ENCODE peak calls at places on chromosome 11, in ten cellular contexts. K is psoas muscle, E is GM23248, C is left lung, L is stomach, N is lower lobe of right lung, D is tibial nerve, S is neuronal stem cell, A is body of pancreas, T is dorsolateral prefrontal cortex. Z is an unnamed sample. For H3K27me3, the result is how much of the 10 kb centered on the place peaks cover.

GRCh38 chr11:62560566-62561103 is 13.1 kb downstream of the EEF1G start:
- DNase-seq in K (peak), E (peak), C (no peak), L (peak), N (peak), D (peak), S (peak), A (peak), T (peak), Z (peak)

GRCh38 chr11:76315182-76315853 is 65.6 kb downstream of the THAP12 start:
- DNase-seq in K (no peak), E (no peak), C (no peak), L (no peak), N (peak), D (no peak), S (no peak), A (no peak), T (no peak), Z (no peak)

GRCh38 chr11:68262544-68262827 is 9.3 kb downstream of the C11orf24 start:
- DNase-seq in K (no peak), E (no peak), C (no peak), L (no peak), N (no peak), D (no peak), S (no peak), A (no peak), T (no peak), Z (no peak)

GRCh38 chr11:40316171-40316570 is 1143.3 kb downstream of the LRRC4C start:
- DNase-seq in K (no peak), E (no peak), C (no peak), L (no peak), N (no peak), D (no peak), S (no peak), A (no peak), T (no peak), Z (no peak)

GRCh38 chr11:120556841-120557240 is 45.3 kb downstream of the GRIK4 start:
- DNase-seq in K (no peak), E (no peak), C (no peak), L (no peak), N (peak), D (no peak), S (no peak), A (no peak), T (no peak), Z (peak)

GRCh38 chr11:42161886-42162285 is 702.4 kb upstream of the LRRC4C start:
- DNase-seq in K (no peak), E (no peak), C (no peak), L (no peak), N (no peak), D (no peak), S (no peak), A (no peak), T (no peak), Z (no peak)

GRCh38 chr11:11798586-11799438 is 43.0 kb upstream of the USP47 start:
- DNase-seq in K (peak), E (peak), C (peak), L (peak), N (peak), D (peak), S (peak), A (peak), T (peak), Z (peak)

GRCh38 chr11:73625690-73626318 is 20.6 kb upstream of the PLEKHB1 start:
- DNase-seq in K (peak), E (peak), C (no peak), L (peak), N (peak), D (peak), S (peak), A (peak), T (peak), Z (peak)

GRCh38 chr11:65108469-65109123 is 3.1 kb upstream of the TM7SF2 start:
- DNase-seq in K (no peak), E (no peak), C (no peak), L (peak), N (no peak), D (no peak), S (no peak), A (no peak), T (no peak), Z (no peak)

GRCh38 chr11:67248653-67249052 is 17.6 kb upstream of the GRK2 start:
- DNase-seq in K (peak), E (peak), C (peak), L (no peak), N (peak), D (no peak), S (no peak), A (no peak), T (no peak), Z (no peak)

GRCh38 chr11:48109046-48109666 is 107.5 kb upstream of the OR4B1 start:
- DNase-seq in K (no peak), E (peak), C (no peak), L (no peak), N (no peak), D (no peak), S (no peak), A (no peak), T (no peak), Z (peak)

GRCh38 chr11:118791015-118791960 is at the start of gene DDX6:
- DNase-seq in K (peak), E (peak), C (peak), L (peak), N (peak), D (peak), S (peak), A (peak), T (peak), Z (peak)

GRCh38 chr11:69729252-69729651 is 25.4 kb upstream of the FGF19 start:
- DNase-seq in K (no peak), E (no peak), C (no peak), L (no peak), N (no peak), D (no peak), S (no peak), A (no peak), T (no peak), Z (no peak)

GRCh38 chr11:108967571-108967970 is 302.7 kb downstream of the DDX10 start:
- DNase-seq in K (no peak), E (peak), C (no peak), L (no peak), N (no peak), D (no peak), S (no peak), A (no peak), T (peak), Z (peak)

GRCh38 chr11:36376315-36376887 is 80.3 kb downstream of the PRR5L start:
- DNase-seq in K (peak), E (peak), C (peak), L (peak), N (peak), D (no peak), S (peak), A (no peak), T (no peak), Z (no peak)

GRCh38 chr11:112837162-112837826 is 123.9 kb upstream of the NCAM1 start:
- DNase-seq in K (no peak), E (peak), C (no peak), L (peak), N (no peak), D (no peak), S (no peak), A (peak), T (peak), Z (peak)

GRCh38 chr11:104653011-104653806 is 245.1 kb downstream of the CASP12 start:
- DNase-seq in K (no peak), E (no peak), C (no peak), L (no peak), N (no peak), D (no peak), S (no peak), A (no peak), T (no peak), Z (no peak)

GRCh38 chr11:113974741-113975470 is at the start of gene HTR3A:
- DNase-seq in K (peak), E (no peak), C (peak), L (peak), N (peak), D (no peak), S (peak), A (peak), T (no peak), Z (peak)

GRCh38 chr11:126113963-126114362 is 51.3 kb upstream of the CDON start:
- DNase-seq in K (no peak), E (peak), C (no peak), L (no peak), N (no peak), D (no peak), S (no peak), A (no peak), T (no peak), Z (no peak)

GRCh38 chr11:13338437-13339069 is 61.0 kb downstream of the BMAL1 start:
- DNase-seq in K (no peak), E (peak), C (no peak), L (no peak), N (no peak), D (no peak), S (no peak), A (no peak), T (no peak), Z (no peak)

GRCh38 chr11:65452806-65453490 is 30.4 kb downstream of the NEAT1 start:
- DNase-seq in K (peak), E (peak), C (no peak), L (no peak), N (no peak), D (peak), S (no peak), A (no peak), T (no peak), Z (no peak)

GRCh38 chr11:65844231-65844872 is 10.6 kb downstream of the SNX32 start:
- DNase-seq in K (no peak), E (no peak), C (no peak), L (no peak), N (no peak), D (no peak), S (no peak), A (no peak), T (no peak), Z (no peak)

GRCh38 chr11:66720223-66720898 is 8.7 kb downstream of the SPTBN2 start:
- DNase-seq in K (peak), E (peak), C (peak), L (peak), N (peak), D (no peak), S (peak), A (peak), T (peak), Z (no peak)

GRCh38 chr11:35139883-35140282 is 912 bp downstream of the CD44 start:
- DNase-seq in K (no peak), E (peak), C (no peak), L (no peak), N (no peak), D (no peak), S (no peak), A (peak), T (no peak), Z (no peak)

GRCh38 chr11:45778341-45778740 is 26.6 kb upstream of the SLC35C1 start:
- DNase-seq in K (no peak), E (no peak), C (no peak), L (peak), N (no peak), D (no peak), S (no peak), A (no peak), T (no peak), Z (no peak)

GRCh38 chr11:14358729-14359439 is at the start of gene RRAS2:
- DNase-seq in K (peak), E (peak), C (peak), L (peak), N (peak), D (peak), S (peak), A (peak), T (peak), Z (peak)

GRCh38 chr11:134470238-134470637 is 58.2 kb upstream of the B3GAT1 start:
- DNase-seq in K (no peak), E (no peak), C (no peak), L (no peak), N (no peak), D (no peak), S (no peak), A (no peak), T (no peak), Z (no peak)
- H3K4me3 ChIP-seq in K (no peak), E (no peak), C (no peak), L (no peak), N (no peak), D (no peak), S (no peak), A (no peak), T (no peak), Z (no peak)

GRCh38 chr11:724733-725386 is 18.8 kb downstream of the EPS8L2 start:
- DNase-seq in K (no peak), E (no peak), C (no peak), L (no peak), N (no peak), D (no peak), S (no peak), A (no peak), T (no peak), Z (no peak)

GRCh38 chr11:727859-728748 is 19.2 kb upstream of the TALDO1 start:
- DNase-seq in K (peak), E (peak), C (peak), L (peak), N (peak), D (peak), S (peak), A (peak), T (peak), Z (peak)

GRCh38 chr11:727281-727701 is 20.0 kb upstream of the TALDO1 start:
- DNase-seq in K (no peak), E (peak), C (no peak), L (no peak), N (no peak), D (no peak), S (no peak), A (peak), T (no peak), Z (no peak)

GRCh38 chr11:725624-726202 is 19.7 kb downstream of the EPS8L2 start:
- DNase-seq in K (peak), E (no peak), C (no peak), L (no peak), N (no peak), D (no peak), S (no peak), A (peak), T (no peak), Z (no peak)

GRCh38 chr11:726278-726915 is 20.4 kb downstream of the EPS8L2 start:
- DNase-seq in K (peak), E (peak), C (peak), L (peak), N (peak), D (no peak), S (no peak), A (peak), T (no peak), Z (peak)
- H3K27ac ChIP-seq in K (no peak), E (peak), C (peak), L (peak), N (peak), D (peak), S (no peak), A (peak), T (no peak), Z (peak)

GRCh38 chr11:19342036-19342435 is 101.3 kb upstream of the E2F8 start:
- DNase-seq in K (no peak), E (no peak), C (no peak), L (no peak), N (no peak), D (no peak), S (no peak), A (no peak), T (no peak), Z (no peak)
- H3K27me3 ChIP-seq in K (under half), E (under half), C (half or more), L (under half), N (under half), D (under half), S (half or more), A (under half), T (under half), Z (half or more)

GRCh38 chr11:57728829-57729228 is 12.5 kb upstream of the SELENOH start:
- DNase-seq in K (no peak), E (no peak), C (no peak), L (no peak), N (no peak), D (no peak), S (no peak), A (no peak), T (no peak), Z (no peak)

GRCh38 chr11:57732661-57733060 is 8.6 kb upstream of the SELENOH start:
- DNase-seq in K (no peak), E (no peak), C (no peak), L (no peak), N (no peak), D (no peak), S (no peak), A (no peak), T (no peak), Z (no peak)

GRCh38 chr11:57727185-57727584 is 14.1 kb upstream of the SELENOH start:
- DNase-seq in K (no peak), E (peak), C (no peak), L (no peak), N (no peak), D (no peak), S (no peak), A (no peak), T (no peak), Z (no peak)

GRCh38 chr11:57729479-57729878 is 11.8 kb upstream of the SELENOH start:
- DNase-seq in K (no peak), E (no peak), C (no peak), L (no peak), N (no peak), D (no peak), S (no peak), A (no peak), T (no peak), Z (no peak)
- H3K4me3 ChIP-seq in K (no peak), E (no peak), C (no peak), L (no peak), N (no peak), D (no peak), S (no peak), A (no peak), T (no peak), Z (no peak)

GRCh38 chr11:117219995-117220394 is 11.9 kb downstream of the PCSK7 start:
- DNase-seq in K (no peak), E (no peak), C (no peak), L (no peak), N (no peak), D (no peak), S (no peak), A (no peak), T (no peak), Z (no peak)
- H3K27ac ChIP-seq in K (peak), E (no peak), C (no peak), L (peak), N (peak), D (peak), S (no peak), A (no peak), T (no peak), Z (no peak)

GRCh38 chr11:8315463-8315862 is 51.8 kb upstream of the LMO1 start:
- DNase-seq in K (no peak), E (no peak), C (no peak), L (no peak), N (no peak), D (no peak), S (no peak), A (peak), T (no peak), Z (no peak)

GRCh38 chr11:8318536-8318935 is 54.9 kb upstream of the LMO1 start:
- DNase-seq in K (no peak), E (no peak), C (no peak), L (no peak), N (no peak), D (no peak), S (no peak), A (no peak), T (no peak), Z (peak)

GRCh38 chr11:8313504-8314090 is 49.9 kb upstream of the LMO1 start:
- DNase-seq in K (no peak), E (no peak), C (no peak), L (no peak), N (no peak), D (no peak), S (no peak), A (peak), T (no peak), Z (no peak)

GRCh38 chr11:8312966-8313365 is 49.3 kb upstream of the LMO1 start:
- DNase-seq in K (no peak), E (no peak), C (no peak), L (no peak), N (no peak), D (no peak), S (peak), A (no peak), T (no peak), Z (no peak)

GRCh38 chr11:8317164-8317563 is 53.5 kb upstream of the LMO1 start:
- DNase-seq in K (no peak), E (peak), C (no peak), L (no peak), N (no peak), D (no peak), S (no peak), A (no peak), T (no peak), Z (no peak)
- H3K27me3 ChIP-seq in K (under half), E (under half), C (under half), L (under half), N (under half), D (under half), S (under half), A (under half), T (under half), Z (under half)